ENCODE peak calls at places on chromosomes 13 and 19, in five cellular contexts. One of them, this sample, is unnamed.

GRCh38 chr13:64684685-64685431 is 2545.3 kb downstream of the PCDH9 start:
- DNase-seq in stimulated activated naive CD8-positive, alpha-beta T cell treated with anti-CD3 and anti-CD28 coated beads, Interleukin-15, Interleukin-2, amounts not matched to agents 100 U/mL and 50 U/mL, for 24 hours: no peak
- DNase-seq in adrenal gland: no peak
- DNase-seq in stomach: no peak
- DNase-seq in mucosa of descending colon: no peak
- DNase-seq in this sample: no peak

GRCh38 chr19:40139533-40140287 is 49.0 kb upstream of the ZNF780A start:
- DNase-seq in stimulated activated naive CD8-positive, alpha-beta T cell treated with anti-CD3 and anti-CD28 coated beads, Interleukin-15, Interleukin-2, amounts not matched to agents 100 U/mL and 50 U/mL, for 24 hours: no peak
- DNase-seq in adrenal gland: no peak
- DNase-seq in mucosa of descending colon: peak; percentile 13
- DNase-seq in stomach: no peak
- DNase-seq in this sample: no peak

GRCh38 chr13:98141938-98142426 is 912 bp upstream of the FARP1 start:
- DNase-seq in adrenal gland: peak; percentile 74
- DNase-seq in stimulated activated naive CD8-positive, alpha-beta T cell treated with anti-CD3 and anti-CD28 coated beads, Interleukin-15, Interleukin-2, amounts not matched to agents 100 U/mL and 50 U/mL, for 24 hours: no peak
- DNase-seq in stomach: peak; percentile 27
- DNase-seq in mucosa of descending colon: peak; percentile 23
- DNase-seq in this sample: peak; percentile 27

GRCh38 chr19:53818756-53819155 is 5.4 kb downstream of the NLRP12 start:
- DNase-seq in mucosa of descending colon: no peak
- DNase-seq in stomach: no peak
- DNase-seq in stimulated activated naive CD8-positive, alpha-beta T cell treated with anti-CD3 and anti-CD28 coated beads, Interleukin-15, Interleukin-2, amounts not matched to agents 100 U/mL and 50 U/mL, for 24 hours: no peak
- DNase-seq in adrenal gland: no peak
- DNase-seq in this sample: no peak

GRCh38 chr19:40831502-40832430 is 18.5 kb downstream of the CYP2A6 start:
- DNase-seq in stimulated activated naive CD8-positive, alpha-beta T cell treated with anti-CD3 and anti-CD28 coated beads, Interleukin-15, Interleukin-2, amounts not matched to agents 100 U/mL and 50 U/mL, for 24 hours: no peak
- DNase-seq in mucosa of descending colon: peak; percentile 72
- DNase-seq in stomach: no peak
- DNase-seq in adrenal gland: no peak
- DNase-seq in this sample: peak; percentile 67

GRCh38 chr13:93146584-93147292 is 79.9 kb upstream of the GPC6 start:
- DNase-seq in stimulated activated naive CD8-positive, alpha-beta T cell treated with anti-CD3 and anti-CD28 coated beads, Interleukin-15, Interleukin-2, amounts not matched to agents 100 U/mL and 50 U/mL, for 24 hours: no peak
- DNase-seq in adrenal gland: no peak
- DNase-seq in mucosa of descending colon: no peak
- DNase-seq in stomach: no peak
- DNase-seq in this sample: no peak

GRCh38 chr13:94799330-94799729 is 87.0 kb upstream of the SOX21 start:
- DNase-seq in stomach: no peak
- DNase-seq in stimulated activated naive CD8-positive, alpha-beta T cell treated with anti-CD3 and anti-CD28 coated beads, Interleukin-15, Interleukin-2, amounts not matched to agents 100 U/mL and 50 U/mL, for 24 hours: no peak
- DNase-seq in mucosa of descending colon: no peak
- DNase-seq in adrenal gland: no peak
- DNase-seq in this sample: no peak

GRCh38 chr13:93794197-93794885 is 567.7 kb downstream of the GPC6 start:
- DNase-seq in adrenal gland: no peak
- DNase-seq in stimulated activated naive CD8-positive, alpha-beta T cell treated with anti-CD3 and anti-CD28 coated beads, Interleukin-15, Interleukin-2, amounts not matched to agents 100 U/mL and 50 U/mL, for 24 hours: peak; percentile 47
- DNase-seq in mucosa of descending colon: no peak
- DNase-seq in stomach: no peak
- DNase-seq in this sample: no peak

GRCh38 chr19:18419699-18420460 is 682 bp downstream of the SSBP4 start:
- DNase-seq in stomach: no peak
- DNase-seq in stimulated activated naive CD8-positive, alpha-beta T cell treated with anti-CD3 and anti-CD28 coated beads, Interleukin-15, Interleukin-2, amounts not matched to agents 100 U/mL and 50 U/mL, for 24 hours: peak; percentile 61
- DNase-seq in mucosa of descending colon: peak; percentile 67
- DNase-seq in adrenal gland: peak; percentile 40
- DNase-seq in this sample: peak; percentile 74

GRCh38 chr13:31775686-31776085 is 36.4 kb downstream of the RXFP2 start:
- DNase-seq in stomach: no peak
- DNase-seq in stimulated activated naive CD8-positive, alpha-beta T cell treated with anti-CD3 and anti-CD28 coated beads, Interleukin-15, Interleukin-2, amounts not matched to agents 100 U/mL and 50 U/mL, for 24 hours: no peak
- DNase-seq in mucosa of descending colon: no peak
- DNase-seq in adrenal gland: no peak
- DNase-seq in this sample: no peak

This sample was measured in colonic mucosa.